ENCODE peak calls at places on chromosome 13, in five cellular contexts. One of them, this sample, is unnamed.
A peak's percentile ranks its signal among the peaks of the same experiment; 100 is the strongest.

GRCh38 chr13:113880651-113881611 is 17.1 kb upstream of the GAS6 start:
- DNase-seq in AG04450: no peak
- DNase-seq in lower leg skin: peak; percentile 14
- DNase-seq in RWPE1: no peak
- DNase-seq in brain microvascular endothelial cell: no peak
- DNase-seq in this sample: no peak

GRCh38 chr13:32278456-32278855 is 36.7 kb downstream of the ZAR1L start:
- DNase-seq in lower leg skin: no peak
- DNase-seq in brain microvascular endothelial cell: peak; percentile 58
- DNase-seq in AG04450: peak; percentile 50
- DNase-seq in RWPE1: no peak
- DNase-seq in this sample: no peak

GRCh38 chr13:113046066-113046882 is 59.3 kb upstream of the F7 start:
- DNase-seq in brain microvascular endothelial cell: no peak
- DNase-seq in AG04450: no peak
- DNase-seq in lower leg skin: no peak
- DNase-seq in RWPE1: no peak
- DNase-seq in this sample: no peak

GRCh38 chr13:73109288-73109899 is 50.6 kb downstream of the KLF5 start:
- DNase-seq in RWPE1: no peak
- DNase-seq in brain microvascular endothelial cell: no peak
- DNase-seq in AG04450: no peak
- DNase-seq in lower leg skin: no peak
- DNase-seq in this sample: no peak

GRCh38 chr13:109162248-109163051 is 533.0 kb downstream of the MYO16 start:
- DNase-seq in AG04450: no peak
- DNase-seq in RWPE1: no peak
- DNase-seq in lower leg skin: no peak
- DNase-seq in brain microvascular endothelial cell: no peak
- DNase-seq in this sample: peak; percentile 95

GRCh38 chr13:98223741-98224140 is 46.7 kb upstream of the RNF113B start:
- DNase-seq in AG04450: no peak
- DNase-seq in lower leg skin: no peak
- DNase-seq in brain microvascular endothelial cell: no peak
- DNase-seq in RWPE1: no peak
- DNase-seq in this sample: no peak

GRCh38 chr13:21539687-21540086 is 64.3 kb downstream of the MICU2 start:
- DNase-seq in RWPE1: no peak
- DNase-seq in lower leg skin: no peak
- DNase-seq in brain microvascular endothelial cell: no peak
- DNase-seq in AG04450: no peak
- DNase-seq in this sample: no peak

GRCh38 chr13:41564046-41564445 is 106.7 kb downstream of the RGCC start:
- DNase-seq in lower leg skin: no peak
- DNase-seq in RWPE1: no peak
- DNase-seq in brain microvascular endothelial cell: no peak
- DNase-seq in AG04450: no peak
- DNase-seq in this sample: no peak

GRCh38 chr13:44710576-44710975 is 134.4 kb upstream of the TSC22D1 start:
- DNase-seq in AG04450: peak; percentile 83
- DNase-seq in lower leg skin: no peak
- DNase-seq in RWPE1: peak; percentile 83
- DNase-seq in brain microvascular endothelial cell: peak; percentile 94
- DNase-seq in this sample: no peak

GRCh38 chr13:29582171-29582570 is 13.3 kb downstream of the SLC7A1 start:
- DNase-seq in AG04450: no peak
- DNase-seq in brain microvascular endothelial cell: no peak
- DNase-seq in RWPE1: no peak
- DNase-seq in lower leg skin: no peak
- DNase-seq in this sample: no peak

GRCh38 chr13:97125810-97126738 is 96.1 kb upstream of the MBNL2 start:
- DNase-seq in AG04450: no peak
- DNase-seq in lower leg skin: peak; percentile 66
- DNase-seq in RWPE1: peak; percentile 69
- DNase-seq in brain microvascular endothelial cell: no peak
- DNase-seq in this sample: peak; percentile 49

GRCh38 chr13:50123862-50124535 is 108.8 kb downstream of the KCNRG start:
- DNase-seq in RWPE1: peak; percentile 56
- DNase-seq in AG04450: peak; percentile 94
- DNase-seq in lower leg skin: peak; percentile 71
- DNase-seq in brain microvascular endothelial cell: peak; percentile 91
- DNase-seq in this sample: peak; percentile 65

GRCh38 chr13:23381877-23382276 is 51.6 kb downstream of the SACS start:
- DNase-seq in AG04450: no peak
- DNase-seq in brain microvascular endothelial cell: no peak
- DNase-seq in RWPE1: no peak
- DNase-seq in lower leg skin: no peak
- DNase-seq in this sample: no peak

GRCh38 chr13:93060144-93060543 is 166.5 kb upstream of the GPC6 start:
- DNase-seq in lower leg skin: no peak
- DNase-seq in brain microvascular endothelial cell: no peak
- DNase-seq in AG04450: no peak
- DNase-seq in RWPE1: no peak
- DNase-seq in this sample: no peak

GRCh38 chr13:44373601-44374347 is at the start of gene SERP2:
- DNase-seq in lower leg skin: no peak
- DNase-seq in AG04450: no peak
- DNase-seq in RWPE1: no peak
- DNase-seq in brain microvascular endothelial cell: no peak
- DNase-seq in this sample: no peak

GRCh38 chr13:75581874-75582640 is 32.5 kb downstream of the UCHL3 start:
- DNase-seq in AG04450: no peak
- DNase-seq in brain microvascular endothelial cell: no peak
- DNase-seq in lower leg skin: no peak
- DNase-seq in RWPE1: no peak
- DNase-seq in this sample: no peak

GRCh38 chr13:81001828-81002385 is 661.0 kb upstream of the SPRY2 start:
- DNase-seq in AG04450: no peak
- DNase-seq in brain microvascular endothelial cell: no peak
- DNase-seq in RWPE1: no peak
- DNase-seq in lower leg skin: no peak
- DNase-seq in this sample: no peak

GRCh38 chr13:46010148-46010547 is 42.4 kb downstream of the ZC3H13 start:
- DNase-seq in lower leg skin: no peak
- DNase-seq in brain microvascular endothelial cell: no peak
- DNase-seq in RWPE1: peak; percentile 3
- DNase-seq in AG04450: no peak
- DNase-seq in this sample: no peak

GRCh38 chr13:113916330-113916815 is 52.5 kb upstream of the GAS6 start:
- DNase-seq in RWPE1: peak; percentile 29
- DNase-seq in brain microvascular endothelial cell: no peak
- DNase-seq in lower leg skin: peak; percentile 48
- DNase-seq in AG04450: no peak
- DNase-seq in this sample: no peak

GRCh38 chr13:113116206-113116800 is 6.3 kb upstream of the F10 start:
- DNase-seq in lower leg skin: no peak
- DNase-seq in RWPE1: no peak
- DNase-seq in AG04450: no peak
- DNase-seq in brain microvascular endothelial cell: no peak
- DNase-seq in this sample: no peak

GRCh38 chr13:53045110-53045509 is 16.5 kb downstream of the OLFM4 start:
- DNase-seq in RWPE1: no peak
- DNase-seq in brain microvascular endothelial cell: no peak
- DNase-seq in AG04450: no peak
- DNase-seq in lower leg skin: no peak
- DNase-seq in this sample: no peak

GRCh38 chr13:92103673-92104296 is 705.4 kb downstream of the GPC5 start:
- DNase-seq in RWPE1: no peak
- DNase-seq in lower leg skin: no peak
- DNase-seq in AG04450: no peak
- DNase-seq in brain microvascular endothelial cell: peak; percentile 40
- DNase-seq in this sample: no peak

GRCh38 chr13:40598599-40598998 is 67.8 kb downstream of the FOXO1 start:
- DNase-seq in RWPE1: no peak
- DNase-seq in brain microvascular endothelial cell: no peak
- DNase-seq in lower leg skin: no peak
- DNase-seq in AG04450: no peak
- DNase-seq in this sample: no peak

DNA sequence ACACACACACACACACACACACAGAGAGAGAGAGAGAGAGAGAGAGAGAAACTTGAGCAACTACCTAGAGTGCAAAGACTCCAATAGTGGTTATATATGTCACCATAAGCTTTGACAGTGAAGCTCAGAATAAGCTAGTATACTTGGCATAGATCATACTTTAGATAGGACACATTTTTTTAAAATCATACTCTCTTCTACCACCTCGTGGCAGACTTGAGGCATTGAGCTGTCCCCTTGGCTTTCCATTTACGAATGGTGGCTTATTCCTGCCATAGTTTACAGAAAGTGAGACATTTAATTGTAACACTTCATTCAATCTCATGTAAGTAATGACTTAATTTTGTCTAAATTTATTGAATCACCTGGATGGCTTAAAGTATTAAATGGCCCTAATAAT is 108.2 kb downstream of the EDNRB start:
- DNase-seq in AG04450: no peak
- DNase-seq in lower leg skin: no peak
- DNase-seq in brain microvascular endothelial cell: no peak
- DNase-seq in RWPE1: no peak
- DNase-seq in this sample: peak; percentile 24
- TF ChIP-seq CTCF in AG04450: peak; percentile 65
- TF ChIP-seq CTCF in lower leg skin: no peak
- TF ChIP-seq CTCF in brain microvascular endothelial cell: peak; percentile 63
- TF ChIP-seq CTCF in RWPE1: no peak
- TF ChIP-seq CTCF in this sample: peak; percentile 66

GRCh38 chr13:99582511-99582910 is 81.2 kb downstream of the TM9SF2 start:
- DNase-seq in lower leg skin: no peak
- DNase-seq in RWPE1: no peak
- DNase-seq in brain microvascular endothelial cell: no peak
- DNase-seq in AG04450: no peak
- DNase-seq in this sample: no peak

GRCh38 chr13:99575376-99575775 is 74.1 kb downstream of the TM9SF2 start:
- DNase-seq in RWPE1: no peak
- DNase-seq in brain microvascular endothelial cell: no peak
- DNase-seq in lower leg skin: no peak
- DNase-seq in AG04450: no peak
- DNase-seq in this sample: no peak

GRCh38 chr13:99580500-99581268 is 79.4 kb downstream of the TM9SF2 start:
- DNase-seq in RWPE1: no peak
- DNase-seq in AG04450: no peak
- DNase-seq in lower leg skin: no peak
- DNase-seq in brain microvascular endothelial cell: no peak
- DNase-seq in this sample: no peak

GRCh38 chr13:99572921-99573320 is 71.6 kb downstream of the TM9SF2 start:
- DNase-seq in brain microvascular endothelial cell: no peak
- DNase-seq in RWPE1: no peak
- DNase-seq in lower leg skin: no peak
- DNase-seq in AG04450: no peak
- DNase-seq in this sample: no peak

DNA sequence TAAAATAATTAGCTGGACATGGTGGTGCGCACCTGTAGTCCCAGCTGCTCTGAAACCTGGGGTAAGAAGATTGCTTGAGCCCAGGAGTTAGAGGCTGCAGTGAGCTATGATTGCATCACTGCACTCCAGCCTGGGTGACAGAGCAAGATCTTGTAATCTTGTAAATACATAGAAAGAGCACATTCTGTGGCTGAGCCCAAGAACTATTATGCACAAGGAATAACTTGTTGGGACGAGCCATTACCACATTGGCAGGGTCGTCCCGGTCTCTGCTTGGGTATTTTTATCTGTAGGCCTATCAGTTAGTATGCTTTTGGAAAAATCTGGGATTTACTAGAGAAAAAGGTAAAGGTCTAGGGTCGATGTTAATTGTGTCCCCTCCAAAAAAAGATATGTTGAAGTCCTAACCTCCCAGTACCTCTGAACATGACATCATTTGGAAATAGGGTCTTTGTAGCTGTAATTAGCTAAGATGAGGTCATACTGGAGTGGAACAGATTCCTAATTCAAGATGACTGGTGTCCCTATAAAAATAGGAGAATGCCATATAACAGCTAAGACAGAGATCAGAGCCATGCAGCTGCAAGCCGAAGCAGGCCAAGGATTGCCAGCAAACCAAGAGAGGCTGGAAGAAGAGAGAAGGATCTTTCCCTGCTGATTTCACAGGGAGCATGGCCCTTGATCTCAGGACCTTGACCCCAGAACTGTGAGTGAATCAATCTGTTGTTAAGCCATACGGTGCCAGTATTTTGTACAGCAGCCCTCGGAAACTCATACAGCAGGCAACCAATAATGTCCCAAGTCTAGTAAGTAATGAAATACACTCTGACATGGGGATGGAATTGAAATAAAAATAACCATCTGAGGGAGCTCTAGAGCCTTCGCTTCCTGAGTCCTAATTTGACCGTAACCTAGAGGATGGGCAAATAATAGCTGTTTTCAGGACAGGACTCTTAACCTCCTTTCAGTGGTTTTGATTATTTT is 77.0 kb downstream of the TM9SF2 start:
- DNase-seq in AG04450: no peak
- DNase-seq in RWPE1: no peak
- DNase-seq in brain microvascular endothelial cell: no peak
- DNase-seq in lower leg skin: no peak
- DNase-seq in this sample: no peak
- TF ChIP-seq CTCF in AG04450: peak; percentile 34
- TF ChIP-seq CTCF in RWPE1: no peak
- TF ChIP-seq CTCF in brain microvascular endothelial cell: peak; percentile 49
- TF ChIP-seq CTCF in lower leg skin: no peak
- TF ChIP-seq CTCF in this sample: peak; percentile 8

GRCh38 chr13:42883771-42884170 is 102.4 kb downstream of the FAM216B start:
- DNase-seq in lower leg skin: no peak
- DNase-seq in brain microvascular endothelial cell: peak; percentile 63
- DNase-seq in RWPE1: no peak
- DNase-seq in AG04450: no peak
- DNase-seq in this sample: no peak
- TF ChIP-seq CTCF in lower leg skin: no peak
- TF ChIP-seq CTCF in brain microvascular endothelial cell: peak; percentile 44
- TF ChIP-seq CTCF in RWPE1: peak; percentile 13
- TF ChIP-seq CTCF in AG04450: no peak
- TF ChIP-seq CTCF in this sample: no peak

GRCh38 chr13:79085021-79085420 is 321.0 kb downstream of the RBM26 start:
- DNase-seq in brain microvascular endothelial cell: no peak
- DNase-seq in lower leg skin: no peak
- DNase-seq in AG04450: no peak
- DNase-seq in RWPE1: no peak
- DNase-seq in this sample: no peak

GRCh38 chr13:79081942-79082341 is 324.1 kb downstream of the RBM26 start:
- DNase-seq in lower leg skin: no peak
- DNase-seq in AG04450: no peak
- DNase-seq in RWPE1: no peak
- DNase-seq in brain microvascular endothelial cell: no peak
- DNase-seq in this sample: no peak

GRCh38 chr13:79075703-79076102 is 330.4 kb downstream of the RBM26 start:
- DNase-seq in AG04450: no peak
- DNase-seq in brain microvascular endothelial cell: no peak
- DNase-seq in RWPE1: no peak
- DNase-seq in lower leg skin: no peak
- DNase-seq in this sample: no peak

DNA sequence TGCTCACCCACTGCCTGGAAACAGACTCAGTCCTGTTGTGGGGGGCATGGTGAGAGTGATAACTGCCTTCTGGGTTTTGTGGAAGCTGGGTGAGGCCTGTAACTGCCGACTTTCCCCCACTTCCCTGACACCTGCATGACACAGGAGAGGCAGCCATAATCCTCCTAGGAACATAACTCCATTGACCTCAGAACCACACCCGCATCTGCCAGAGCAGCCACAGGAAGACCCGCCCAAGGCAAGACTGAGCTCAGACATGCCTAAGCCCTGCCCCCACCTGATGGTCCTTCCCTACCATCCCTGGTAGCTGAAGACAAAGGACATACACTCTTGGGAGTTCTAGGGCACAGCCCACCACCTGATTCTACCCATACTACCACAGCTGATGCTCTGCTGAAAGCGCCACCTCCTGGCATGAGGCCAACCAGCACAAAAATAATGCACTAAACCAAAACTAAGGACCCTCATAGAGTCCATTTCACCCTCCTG is 326.7 kb downstream of the RBM26 start:
- DNase-seq in lower leg skin: no peak
- DNase-seq in RWPE1: peak; percentile 12
- DNase-seq in AG04450: no peak
- DNase-seq in brain microvascular endothelial cell: no peak
- DNase-seq in this sample: no peak
- TF ChIP-seq CTCF in lower leg skin: no peak
- TF ChIP-seq CTCF in RWPE1: no peak
- TF ChIP-seq CTCF in AG04450: no peak
- TF ChIP-seq CTCF in brain microvascular endothelial cell: no peak
- TF ChIP-seq CTCF in this sample: no peak

This sample was measured in GM12864.